ENCODE peak calls at places on chromosomes 2 and 18, in five cellular contexts. R is GM23338, F is HCT116, O is upper lobe of left lung, Q is HL-60. U is an unnamed sample.

GRCh38 chr18:3453540-3454364 is 3.8 kb downstream of the TGIF1 start:
- DNase-seq in R (peak; percentile 59), F (no peak), Q (no peak), O (peak; percentile 60), U (peak; percentile 55)

GRCh38 chr18:34550902-34551301 is 159.2 kb upstream of the DTNA start:
- DNase-seq in O (no peak), R (no peak), Q (no peak), F (no peak), U (no peak)

GRCh38 chr2:181970160-181970794 is 15.4 kb upstream of the PPP1R1C start:
- DNase-seq in O (no peak), Q (no peak), F (no peak), R (peak; percentile 28), U (no peak)

GRCh38 chr2:237254911-237255578 is 158.9 kb downstream of the COL6A3 start:
- DNase-seq in O (no peak), R (no peak), Q (no peak), F (no peak), U (no peak)

GRCh38 chr2:42929985-42930581 is 137.7 kb upstream of the HAAO start:
- DNase-seq in F (no peak), R (peak; percentile 19), Q (no peak), O (no peak), U (no peak)

GRCh38 chr2:23548143-23548769 is 163.3 kb downstream of the KLHL29 start:
- DNase-seq in R (no peak), F (no peak), O (no peak), Q (no peak), U (no peak)

GRCh38 chr2:177147093-177147694 is 65.4 kb upstream of the HNRNPA3 start:
- DNase-seq in F (no peak), Q (no peak), O (no peak), R (peak; percentile 78), U (no peak)

GRCh38 chr2:109679627-109680026 is 65.5 kb downstream of the SOWAHC start:
- DNase-seq in O (no peak), R (peak; percentile 24), Q (no peak), F (no peak), U (no peak)

GRCh38 chr2:114507744-114508143 is 65.3 kb downstream of the DPP10 start:
- DNase-seq in R (no peak), Q (no peak), O (no peak), F (no peak), U (no peak)

GRCh38 chr2:134412639-134412999 is 158.7 kb downstream of the MGAT5 start:
- DNase-seq in F (no peak), O (no peak), R (no peak), Q (no peak), U (no peak)

GRCh38 chr2:134411279-134411827 is 157.5 kb downstream of the MGAT5 start:
- DNase-seq in O (no peak), Q (no peak), F (no peak), R (no peak), U (no peak)

GRCh38 chr2:134410831-134411231 is 157.0 kb downstream of the MGAT5 start:
- DNase-seq in F (no peak), R (no peak), O (no peak), Q (no peak), U (peak; percentile 18)

GRCh38 chr2:134413430-134413829 is 159.6 kb downstream of the MGAT5 start:
- DNase-seq in O (no peak), F (no peak), R (no peak), Q (no peak), U (no peak)

DNA sequence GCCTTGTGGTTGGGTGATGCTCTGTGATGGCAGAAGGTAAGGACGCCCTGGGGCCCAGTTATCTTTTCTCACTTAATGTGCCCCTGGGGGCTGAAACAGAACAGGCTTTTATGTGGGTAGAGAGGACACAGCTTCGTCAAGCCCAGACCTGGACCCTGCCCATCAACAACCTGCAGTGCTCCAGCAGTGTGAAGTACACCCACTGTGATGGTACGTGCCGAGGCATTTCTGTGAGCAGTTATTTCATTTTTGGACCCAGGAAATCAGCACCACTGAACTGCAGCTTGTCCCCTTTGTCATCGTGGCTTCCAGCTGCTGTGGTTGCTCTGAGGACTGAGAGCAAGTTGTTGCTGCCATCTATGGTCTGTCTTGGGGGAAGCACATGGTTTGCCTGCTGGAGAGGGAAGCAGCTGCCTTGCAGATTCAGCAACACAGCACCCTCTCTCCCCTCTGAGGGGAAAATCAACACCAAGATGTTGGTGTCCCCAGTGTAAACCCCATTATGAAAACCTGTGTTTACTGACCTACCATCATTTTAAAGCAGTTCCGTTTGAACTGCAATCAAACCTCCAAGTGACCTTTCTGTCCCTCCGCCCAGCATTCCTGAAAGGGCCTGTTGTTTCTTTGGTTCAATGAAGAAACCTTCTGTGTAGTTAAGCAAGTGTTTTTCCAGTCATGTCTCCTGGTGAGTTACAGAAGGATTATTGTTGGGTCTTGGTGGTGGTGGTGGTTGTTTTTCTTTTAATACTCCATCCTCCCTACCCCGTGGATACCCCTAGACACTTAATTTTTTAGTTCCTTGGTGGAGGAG is 158.2 kb downstream of the MGAT5 start:
- DNase-seq in Q (peak; percentile 42), O (peak; percentile 52), F (peak; percentile 44), R (peak; percentile 82), U (peak; percentile 72)
- TF ChIP-seq POLR2AphosphoS5 in Q (no peak), O (no peak), F (no peak), R (no peak), U (no peak)

DNA sequence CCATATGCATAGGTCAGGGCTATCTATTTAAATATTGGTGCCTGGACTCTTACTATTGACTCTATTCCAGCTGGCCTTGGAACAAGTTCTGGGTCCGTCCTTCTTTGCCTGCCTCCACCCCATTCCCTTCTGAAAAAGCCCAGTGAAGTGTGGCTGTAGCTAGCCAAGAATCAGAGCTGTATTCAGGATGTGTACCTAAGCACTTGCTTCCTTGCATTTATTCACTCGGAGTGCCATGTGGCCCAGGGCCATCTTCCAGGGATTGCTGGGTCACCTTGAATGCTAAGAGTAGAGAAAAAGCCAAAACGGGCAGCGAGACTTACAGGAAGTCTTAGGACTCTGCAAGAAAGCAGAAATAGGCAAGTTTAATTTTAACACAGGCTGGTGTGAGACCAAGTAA is 4.0 kb downstream of the ITGA6 start:
- DNase-seq in Q (no peak), R (no peak), F (no peak), O (peak; percentile 73), U (peak; percentile 48)
- TF ChIP-seq POLR2AphosphoS5 in Q (no peak), R (no peak), F (no peak), O (peak; percentile 38), U (peak; percentile 65)

GRCh38 chr2:26782876-26783704 is 2.8 kb upstream of the CENPA start:
- DNase-seq in R (no peak), O (no peak), Q (no peak), F (no peak), U (peak; percentile 67)
- TF ChIP-seq POLR2AphosphoS5 in R (no peak), O (no peak), Q (no peak), F (peak; percentile 25), U (peak; percentile 55)

GRCh38 chr2:215711484-215712034 is 275.7 kb upstream of the FN1 start:
- DNase-seq in Q (no peak), O (no peak), R (peak; percentile 19), F (no peak), U (no peak)
- TF ChIP-seq POLR2AphosphoS5 in Q (no peak), O (no peak), R (no peak), F (no peak), U (no peak)

DNA sequence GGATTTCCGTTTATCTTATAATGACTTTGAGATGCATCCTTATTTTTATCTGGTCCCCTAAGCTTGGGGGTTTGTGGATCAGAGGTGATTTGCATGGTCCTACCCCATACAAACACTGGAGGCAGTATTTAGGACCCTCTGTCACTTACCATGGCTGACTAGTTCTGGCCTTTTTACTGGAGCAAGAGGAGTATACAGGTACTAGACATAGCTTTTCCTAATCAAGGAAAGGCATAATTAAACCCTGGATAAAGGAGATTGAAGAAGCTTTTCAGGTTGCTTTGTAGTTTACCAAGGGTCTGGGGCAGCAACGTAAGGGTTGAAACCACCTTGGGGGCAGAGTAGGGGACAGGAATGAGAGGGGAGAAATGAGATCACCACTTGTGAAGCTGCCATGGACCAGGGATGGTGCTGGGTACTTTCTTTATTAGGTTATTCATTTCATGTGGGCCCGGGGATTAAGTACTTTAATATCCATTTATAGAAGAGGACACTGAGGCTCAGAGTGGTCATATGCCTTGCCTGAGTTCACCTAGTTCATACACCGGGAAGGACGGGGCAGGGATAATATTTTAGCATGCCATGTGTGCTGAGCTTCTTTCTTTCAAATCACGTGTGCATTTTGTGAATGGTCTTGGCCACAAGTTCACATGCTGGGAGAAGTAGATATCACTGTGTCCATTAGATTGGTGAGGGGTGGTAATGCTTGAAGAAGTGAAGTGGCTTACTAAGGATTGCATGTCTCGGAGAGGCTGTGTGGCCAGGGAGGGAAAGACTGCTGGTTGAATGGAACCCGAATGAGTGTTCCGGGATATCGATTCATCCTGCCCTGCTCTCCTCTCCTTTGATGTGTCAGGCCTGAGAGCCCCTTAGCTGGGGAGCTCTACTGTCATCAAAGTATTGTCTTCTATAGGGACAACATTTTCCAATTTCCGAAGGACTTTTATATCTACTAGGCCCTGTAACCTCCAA is 186.9 kb downstream of the MYCN start:
- DNase-seq in R (no peak), F (no peak), O (no peak), Q (no peak), U (no peak)
- TF ChIP-seq POLR2AphosphoS5 in R (no peak), F (no peak), O (no peak), Q (no peak), U (no peak)

GRCh38 chr2:62217421-62217820 is 21.5 kb downstream of the B3GNT2 start:
- DNase-seq in Q (no peak), R (no peak), O (no peak), F (no peak), U (no peak)
- TF ChIP-seq POLR2AphosphoS5 in Q (no peak), R (no peak), O (no peak), F (no peak), U (no peak)

GRCh38 chr2:218286570-218287459 is 5.5 kb downstream of the TMBIM1 start:
- DNase-seq in R (peak; percentile 95), Q (peak; percentile 72), O (peak; percentile 97), F (peak; percentile 88), U (peak; percentile 96)

GRCh38 chr2:218281449-218281848 is 10.9 kb downstream of the TMBIM1 start:
- DNase-seq in O (peak; percentile 78), R (no peak), F (no peak), Q (no peak), U (no peak)

GRCh38 chr2:218284106-218284811 is 8.0 kb downstream of the TMBIM1 start:
- DNase-seq in Q (no peak), O (peak; percentile 69), F (no peak), R (no peak), U (peak; percentile 75)

GRCh38 chr2:218282173-218282991 is 9.9 kb downstream of the TMBIM1 start:
- DNase-seq in O (peak; percentile 86), F (no peak), Q (no peak), R (peak; percentile 14), U (no peak)

DNA sequence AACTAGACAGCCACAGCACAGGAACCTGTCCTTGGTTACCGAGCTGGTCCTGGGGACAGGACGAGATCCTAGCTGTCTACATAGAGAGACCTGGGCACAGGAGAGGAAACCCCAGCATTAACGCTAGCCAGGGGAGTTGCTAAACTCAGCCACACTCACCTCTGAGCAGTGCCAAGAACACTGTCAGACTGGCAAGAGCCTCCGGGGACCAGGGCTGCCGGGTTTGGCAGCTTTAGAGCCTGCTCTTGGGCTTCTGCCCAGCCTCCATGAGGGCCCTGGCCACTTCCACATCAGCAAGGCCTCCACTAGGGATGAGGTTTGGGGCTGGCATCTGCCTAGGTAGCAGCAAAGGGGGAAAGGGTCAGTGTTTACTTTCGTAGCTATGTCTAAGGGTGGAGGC is 6.7 kb downstream of the TMBIM1 start:
- DNase-seq in O (peak; percentile 86), Q (no peak), R (no peak), F (no peak), U (no peak)
- TF ChIP-seq POLR2AphosphoS5 in O (peak; percentile 35), Q (no peak), R (no peak), F (no peak), U (no peak)

U was measured in transverse colon.